ENCODE peak calls at places on chromosome 21, in nine cellular contexts. One of them, this sample, is unnamed.

GRCh38 chr21:24727803-24728425 is 879.4 kb downstream of the MRPL39 start:
- DNase-seq in choroid plexus epithelial cell: no peak
- DNase-seq in retina: no peak
- DNase-seq in stimulated activated CD4-positive, alpha-beta T cell treated with anti-CD3 and anti-CD28 coated beads, Interleukin-12 subunit alpha, Interleukin-12 subunit beta, amount 100 ng/mL, for 4 hours: no peak
- DNase-seq in cardiac muscle cell: no peak
- DNase-seq in occipital lobe: no peak
- DNase-seq in GM03348: no peak
- DNase-seq in lung: no peak
- DNase-seq in endodermal cell: no peak
- DNase-seq in this sample: no peak

GRCh38 chr21:46071082-46071481 is 26.8 kb upstream of the COL6A2 start:
- DNase-seq in choroid plexus epithelial cell: no peak
- DNase-seq in retina: no peak
- DNase-seq in stimulated activated CD4-positive, alpha-beta T cell treated with anti-CD3 and anti-CD28 coated beads, Interleukin-12 subunit alpha, Interleukin-12 subunit beta, amount 100 ng/mL, for 4 hours: no peak
- DNase-seq in cardiac muscle cell: no peak
- DNase-seq in occipital lobe: no peak
- DNase-seq in GM03348: no peak
- DNase-seq in lung: no peak
- DNase-seq in endodermal cell: peak; percentile 22
- DNase-seq in this sample: no peak

GRCh38 chr21:45295576-45296365 is 8.1 kb upstream of the POFUT2 start:
- DNase-seq in choroid plexus epithelial cell: peak; percentile 73
- DNase-seq in retina: no peak
- DNase-seq in stimulated activated CD4-positive, alpha-beta T cell treated with anti-CD3 and anti-CD28 coated beads, Interleukin-12 subunit alpha, Interleukin-12 subunit beta, amount 100 ng/mL, for 4 hours: no peak
- DNase-seq in cardiac muscle cell: no peak
- DNase-seq in occipital lobe: no peak
- DNase-seq in GM03348: peak; percentile 74
- DNase-seq in lung: no peak
- DNase-seq in endodermal cell: peak; percentile 35
- DNase-seq in this sample: no peak

GRCh38 chr21:45558044-45558721 is 15.9 kb upstream of the SLC19A1 start:
- DNase-seq in choroid plexus epithelial cell: no peak
- DNase-seq in retina: no peak
- DNase-seq in stimulated activated CD4-positive, alpha-beta T cell treated with anti-CD3 and anti-CD28 coated beads, Interleukin-12 subunit alpha, Interleukin-12 subunit beta, amount 100 ng/mL, for 4 hours: no peak
- DNase-seq in cardiac muscle cell: no peak
- DNase-seq in occipital lobe: no peak
- DNase-seq in GM03348: no peak
- DNase-seq in lung: no peak
- DNase-seq in endodermal cell: peak; percentile 28
- DNase-seq in this sample: no peak

GRCh38 chr21:31176080-31176551 is 137.8 kb upstream of the KRTAP19-8 start:
- DNase-seq in choroid plexus epithelial cell: no peak
- DNase-seq in retina: no peak
- DNase-seq in stimulated activated CD4-positive, alpha-beta T cell treated with anti-CD3 and anti-CD28 coated beads, Interleukin-12 subunit alpha, Interleukin-12 subunit beta, amount 100 ng/mL, for 4 hours: no peak
- DNase-seq in cardiac muscle cell: no peak
- DNase-seq in occipital lobe: no peak
- DNase-seq in GM03348: no peak
- DNase-seq in lung: no peak
- DNase-seq in endodermal cell: no peak
- DNase-seq in this sample: no peak

GRCh38 chr21:42663200-42663483 is 9.7 kb downstream of the PDE9A start:
- DNase-seq in choroid plexus epithelial cell: no peak
- DNase-seq in retina: no peak
- DNase-seq in stimulated activated CD4-positive, alpha-beta T cell treated with anti-CD3 and anti-CD28 coated beads, Interleukin-12 subunit alpha, Interleukin-12 subunit beta, amount 100 ng/mL, for 4 hours: no peak
- DNase-seq in cardiac muscle cell: no peak
- DNase-seq in occipital lobe: no peak
- DNase-seq in GM03348: no peak
- DNase-seq in lung: no peak
- DNase-seq in endodermal cell: no peak
- DNase-seq in this sample: no peak

GRCh38 chr21:45867671-45868081 is 113.9 kb upstream of the COL6A1 start:
- DNase-seq in choroid plexus epithelial cell: no peak
- DNase-seq in retina: no peak
- DNase-seq in stimulated activated CD4-positive, alpha-beta T cell treated with anti-CD3 and anti-CD28 coated beads, Interleukin-12 subunit alpha, Interleukin-12 subunit beta, amount 100 ng/mL, for 4 hours: no peak
- DNase-seq in cardiac muscle cell: no peak
- DNase-seq in occipital lobe: no peak
- DNase-seq in GM03348: no peak
- DNase-seq in lung: no peak
- DNase-seq in endodermal cell: peak; percentile 40
- DNase-seq in this sample: no peak

GRCh38 chr21:37758997-37759396 is 157.3 kb downstream of the KCNJ6 start:
- DNase-seq in choroid plexus epithelial cell: peak; percentile 77
- DNase-seq in retina: peak; percentile 54
- DNase-seq in stimulated activated CD4-positive, alpha-beta T cell treated with anti-CD3 and anti-CD28 coated beads, Interleukin-12 subunit alpha, Interleukin-12 subunit beta, amount 100 ng/mL, for 4 hours: no peak
- DNase-seq in cardiac muscle cell: peak; percentile 47
- DNase-seq in occipital lobe: no peak
- DNase-seq in GM03348: peak; percentile 83
- DNase-seq in lung: no peak
- DNase-seq in endodermal cell: peak; percentile 92
- DNase-seq in this sample: peak; percentile 43

GRCh38 chr21:41943468-41944250 is 10.2 kb downstream of the C2CD2 start:
- DNase-seq in choroid plexus epithelial cell: no peak
- DNase-seq in retina: no peak
- DNase-seq in stimulated activated CD4-positive, alpha-beta T cell treated with anti-CD3 and anti-CD28 coated beads, Interleukin-12 subunit alpha, Interleukin-12 subunit beta, amount 100 ng/mL, for 4 hours: no peak
- DNase-seq in cardiac muscle cell: no peak
- DNase-seq in occipital lobe: peak; percentile 14
- DNase-seq in GM03348: no peak
- DNase-seq in lung: no peak
- DNase-seq in endodermal cell: no peak
- DNase-seq in this sample: no peak

GRCh38 chr21:43983860-43984420 is 28.2 kb upstream of the TRAPPC10 start:
- DNase-seq in choroid plexus epithelial cell: no peak
- DNase-seq in retina: no peak
- DNase-seq in stimulated activated CD4-positive, alpha-beta T cell treated with anti-CD3 and anti-CD28 coated beads, Interleukin-12 subunit alpha, Interleukin-12 subunit beta, amount 100 ng/mL, for 4 hours: no peak
- DNase-seq in cardiac muscle cell: no peak
- DNase-seq in occipital lobe: peak; percentile 36
- DNase-seq in GM03348: no peak
- DNase-seq in lung: no peak
- DNase-seq in endodermal cell: no peak
- DNase-seq in this sample: no peak

GRCh38 chr21:36806103-36806502 is 107.2 kb downstream of the SIM2 start:
- DNase-seq in choroid plexus epithelial cell: no peak
- DNase-seq in retina: no peak
- DNase-seq in stimulated activated CD4-positive, alpha-beta T cell treated with anti-CD3 and anti-CD28 coated beads, Interleukin-12 subunit alpha, Interleukin-12 subunit beta, amount 100 ng/mL, for 4 hours: no peak
- DNase-seq in cardiac muscle cell: no peak
- DNase-seq in occipital lobe: no peak
- DNase-seq in GM03348: no peak
- DNase-seq in lung: no peak
- DNase-seq in endodermal cell: no peak
- DNase-seq in this sample: no peak

GRCh38 chr21:42542596-42542995 is 28.9 kb downstream of the SLC37A1 start:
- DNase-seq in choroid plexus epithelial cell: no peak
- DNase-seq in retina: no peak
- DNase-seq in stimulated activated CD4-positive, alpha-beta T cell treated with anti-CD3 and anti-CD28 coated beads, Interleukin-12 subunit alpha, Interleukin-12 subunit beta, amount 100 ng/mL, for 4 hours: no peak
- DNase-seq in cardiac muscle cell: no peak
- DNase-seq in occipital lobe: no peak
- DNase-seq in GM03348: no peak
- DNase-seq in lung: no peak
- DNase-seq in endodermal cell: no peak
- DNase-seq in this sample: no peak

GRCh38 chr21:29052224-29052623 is 21.2 kb downstream of the CCT8 start:
- DNase-seq in choroid plexus epithelial cell: no peak
- DNase-seq in retina: no peak
- DNase-seq in stimulated activated CD4-positive, alpha-beta T cell treated with anti-CD3 and anti-CD28 coated beads, Interleukin-12 subunit alpha, Interleukin-12 subunit beta, amount 100 ng/mL, for 4 hours: no peak
- DNase-seq in cardiac muscle cell: no peak
- DNase-seq in occipital lobe: no peak
- DNase-seq in GM03348: no peak
- DNase-seq in lung: no peak
- DNase-seq in endodermal cell: no peak
- DNase-seq in this sample: no peak

GRCh38 chr21:33071878-33072306 is 2.0 kb downstream of the OLIG1 start:
- DNase-seq in choroid plexus epithelial cell: peak; percentile 29
- DNase-seq in retina: peak; percentile 72
- DNase-seq in stimulated activated CD4-positive, alpha-beta T cell treated with anti-CD3 and anti-CD28 coated beads, Interleukin-12 subunit alpha, Interleukin-12 subunit beta, amount 100 ng/mL, for 4 hours: no peak
- DNase-seq in cardiac muscle cell: peak; percentile 31
- DNase-seq in occipital lobe: no peak
- DNase-seq in GM03348: peak; percentile 20
- DNase-seq in lung: no peak
- DNase-seq in endodermal cell: peak; percentile 70
- DNase-seq in this sample: no peak

GRCh38 chr21:37535130-37535529 is 168.6 kb downstream of the DYRK1A start:
- DNase-seq in choroid plexus epithelial cell: no peak
- DNase-seq in retina: no peak
- DNase-seq in stimulated activated CD4-positive, alpha-beta T cell treated with anti-CD3 and anti-CD28 coated beads, Interleukin-12 subunit alpha, Interleukin-12 subunit beta, amount 100 ng/mL, for 4 hours: no peak
- DNase-seq in cardiac muscle cell: no peak
- DNase-seq in occipital lobe: no peak
- DNase-seq in GM03348: no peak
- DNase-seq in lung: no peak
- DNase-seq in endodermal cell: no peak
- DNase-seq in this sample: no peak

GRCh38 chr21:46585191-46585953 is 19.5 kb downstream of the S100B start:
- DNase-seq in choroid plexus epithelial cell: no peak
- DNase-seq in retina: no peak
- DNase-seq in stimulated activated CD4-positive, alpha-beta T cell treated with anti-CD3 and anti-CD28 coated beads, Interleukin-12 subunit alpha, Interleukin-12 subunit beta, amount 100 ng/mL, for 4 hours: no peak
- DNase-seq in cardiac muscle cell: no peak
- DNase-seq in occipital lobe: no peak
- DNase-seq in GM03348: no peak
- DNase-seq in lung: no peak
- DNase-seq in endodermal cell: no peak
- DNase-seq in this sample: peak; percentile 42

GRCh38 chr21:14526199-14526598 is 19.9 kb downstream of the SAMSN1 start:
- DNase-seq in choroid plexus epithelial cell: no peak
- DNase-seq in retina: no peak
- DNase-seq in stimulated activated CD4-positive, alpha-beta T cell treated with anti-CD3 and anti-CD28 coated beads, Interleukin-12 subunit alpha, Interleukin-12 subunit beta, amount 100 ng/mL, for 4 hours: no peak
- DNase-seq in cardiac muscle cell: no peak
- DNase-seq in occipital lobe: no peak
- DNase-seq in GM03348: no peak
- DNase-seq in lung: no peak
- DNase-seq in endodermal cell: no peak
- DNase-seq in this sample: no peak

GRCh38 chr21:16838330-16838729 is 674.5 kb upstream of the CXADR start:
- DNase-seq in choroid plexus epithelial cell: peak; percentile 16
- DNase-seq in retina: no peak
- DNase-seq in stimulated activated CD4-positive, alpha-beta T cell treated with anti-CD3 and anti-CD28 coated beads, Interleukin-12 subunit alpha, Interleukin-12 subunit beta, amount 100 ng/mL, for 4 hours: no peak
- DNase-seq in cardiac muscle cell: peak; percentile 37
- DNase-seq in occipital lobe: no peak
- DNase-seq in GM03348: no peak
- DNase-seq in lung: no peak
- DNase-seq in endodermal cell: no peak
- DNase-seq in this sample: no peak

GRCh38 chr21:14259669-14260458 is 43.9 kb downstream of the RBM11 start:
- DNase-seq in choroid plexus epithelial cell: peak; percentile 81
- DNase-seq in retina: peak; percentile 39
- DNase-seq in stimulated activated CD4-positive, alpha-beta T cell treated with anti-CD3 and anti-CD28 coated beads, Interleukin-12 subunit alpha, Interleukin-12 subunit beta, amount 100 ng/mL, for 4 hours: no peak
- DNase-seq in cardiac muscle cell: peak; percentile 68
- DNase-seq in occipital lobe: no peak
- DNase-seq in GM03348: peak; percentile 60
- DNase-seq in lung: no peak
- DNase-seq in endodermal cell: no peak
- DNase-seq in this sample: peak; percentile 52

GRCh38 chr21:45316871-45317400 is 29.2 kb upstream of the POFUT2 start:
- DNase-seq in choroid plexus epithelial cell: no peak
- DNase-seq in retina: no peak
- DNase-seq in stimulated activated CD4-positive, alpha-beta T cell treated with anti-CD3 and anti-CD28 coated beads, Interleukin-12 subunit alpha, Interleukin-12 subunit beta, amount 100 ng/mL, for 4 hours: no peak
- DNase-seq in cardiac muscle cell: no peak
- DNase-seq in occipital lobe: no peak
- DNase-seq in GM03348: no peak
- DNase-seq in lung: no peak
- DNase-seq in endodermal cell: no peak
- DNase-seq in this sample: no peak

GRCh38 chr21:14383596-14384210 is 757 bp upstream of the HSPA13 start:
- DNase-seq in choroid plexus epithelial cell: no peak
- DNase-seq in retina: no peak
- DNase-seq in stimulated activated CD4-positive, alpha-beta T cell treated with anti-CD3 and anti-CD28 coated beads, Interleukin-12 subunit alpha, Interleukin-12 subunit beta, amount 100 ng/mL, for 4 hours: no peak
- DNase-seq in cardiac muscle cell: no peak
- DNase-seq in occipital lobe: no peak
- DNase-seq in GM03348: peak; percentile 2
- DNase-seq in lung: no peak
- DNase-seq in endodermal cell: no peak
- DNase-seq in this sample: no peak

GRCh38 chr21:26124421-26124833 is 46.1 kb downstream of the APP start:
- DNase-seq in choroid plexus epithelial cell: peak; percentile 86
- DNase-seq in retina: no peak
- DNase-seq in stimulated activated CD4-positive, alpha-beta T cell treated with anti-CD3 and anti-CD28 coated beads, Interleukin-12 subunit alpha, Interleukin-12 subunit beta, amount 100 ng/mL, for 4 hours: no peak
- DNase-seq in cardiac muscle cell: peak; percentile 60
- DNase-seq in occipital lobe: no peak
- DNase-seq in GM03348: peak; percentile 31
- DNase-seq in lung: no peak
- DNase-seq in endodermal cell: no peak
- DNase-seq in this sample: peak; percentile 63

GRCh38 chr21:38839683-38840286 is 34.1 kb downstream of the ETS2 start:
- DNase-seq in choroid plexus epithelial cell: peak; percentile 99
- DNase-seq in retina: no peak
- DNase-seq in stimulated activated CD4-positive, alpha-beta T cell treated with anti-CD3 and anti-CD28 coated beads, Interleukin-12 subunit alpha, Interleukin-12 subunit beta, amount 100 ng/mL, for 4 hours: no peak
- DNase-seq in cardiac muscle cell: peak; percentile 94
- DNase-seq in occipital lobe: no peak
- DNase-seq in GM03348: peak; percentile 67
- DNase-seq in lung: no peak
- DNase-seq in endodermal cell: no peak
- DNase-seq in this sample: no peak

GRCh38 chr21:34974162-34974981 is 74.7 kb downstream of the RUNX1 start:
- DNase-seq in choroid plexus epithelial cell: no peak
- DNase-seq in retina: no peak
- DNase-seq in stimulated activated CD4-positive, alpha-beta T cell treated with anti-CD3 and anti-CD28 coated beads, Interleukin-12 subunit alpha, Interleukin-12 subunit beta, amount 100 ng/mL, for 4 hours: no peak
- DNase-seq in cardiac muscle cell: no peak
- DNase-seq in occipital lobe: no peak
- DNase-seq in GM03348: no peak
- DNase-seq in lung: no peak
- DNase-seq in endodermal cell: no peak
- DNase-seq in this sample: no peak

GRCh38 chr21:45282283-45283018 is 5.2 kb downstream of the POFUT2 start:
- DNase-seq in choroid plexus epithelial cell: no peak
- DNase-seq in retina: no peak
- DNase-seq in stimulated activated CD4-positive, alpha-beta T cell treated with anti-CD3 and anti-CD28 coated beads, Interleukin-12 subunit alpha, Interleukin-12 subunit beta, amount 100 ng/mL, for 4 hours: no peak
- DNase-seq in cardiac muscle cell: no peak
- DNase-seq in occipital lobe: no peak
- DNase-seq in GM03348: no peak
- DNase-seq in lung: no peak
- DNase-seq in endodermal cell: no peak
- DNase-seq in this sample: no peak

GRCh38 chr21:25897383-25897782 is 162.6 kb downstream of the GABPA start:
- DNase-seq in choroid plexus epithelial cell: no peak
- DNase-seq in retina: no peak
- DNase-seq in stimulated activated CD4-positive, alpha-beta T cell treated with anti-CD3 and anti-CD28 coated beads, Interleukin-12 subunit alpha, Interleukin-12 subunit beta, amount 100 ng/mL, for 4 hours: no peak
- DNase-seq in cardiac muscle cell: no peak
- DNase-seq in occipital lobe: no peak
- DNase-seq in GM03348: no peak
- DNase-seq in lung: no peak
- DNase-seq in endodermal cell: no peak
- DNase-seq in this sample: no peak

GRCh38 chr21:46187251-46187650 is 3.0 kb upstream of the SPATC1L start:
- DNase-seq in choroid plexus epithelial cell: no peak
- DNase-seq in retina: no peak
- DNase-seq in stimulated activated CD4-positive, alpha-beta T cell treated with anti-CD3 and anti-CD28 coated beads, Interleukin-12 subunit alpha, Interleukin-12 subunit beta, amount 100 ng/mL, for 4 hours: no peak
- DNase-seq in cardiac muscle cell: no peak
- DNase-seq in occipital lobe: no peak
- DNase-seq in GM03348: no peak
- DNase-seq in lung: no peak
- DNase-seq in endodermal cell: no peak
- DNase-seq in this sample: no peak

GRCh38 chr21:35833991-35834390 is 226.3 kb downstream of the SETD4 start:
- DNase-seq in choroid plexus epithelial cell: no peak
- DNase-seq in retina: no peak
- DNase-seq in stimulated activated CD4-positive, alpha-beta T cell treated with anti-CD3 and anti-CD28 coated beads, Interleukin-12 subunit alpha, Interleukin-12 subunit beta, amount 100 ng/mL, for 4 hours: no peak
- DNase-seq in cardiac muscle cell: peak; percentile 33
- DNase-seq in occipital lobe: no peak
- DNase-seq in GM03348: no peak
- DNase-seq in lung: no peak
- DNase-seq in endodermal cell: peak; percentile 13
- DNase-seq in this sample: no peak

GRCh38 chr21:45364464-45365185 is 40.3 kb upstream of the COL18A1 start:
- DNase-seq in choroid plexus epithelial cell: peak; percentile 61
- DNase-seq in retina: no peak
- DNase-seq in stimulated activated CD4-positive, alpha-beta T cell treated with anti-CD3 and anti-CD28 coated beads, Interleukin-12 subunit alpha, Interleukin-12 subunit beta, amount 100 ng/mL, for 4 hours: no peak
- DNase-seq in cardiac muscle cell: peak; percentile 89
- DNase-seq in occipital lobe: no peak
- DNase-seq in GM03348: peak; percentile 73
- DNase-seq in lung: no peak
- DNase-seq in endodermal cell: peak; percentile 69
- DNase-seq in this sample: no peak

GRCh38 chr21:36549470-36549869 is 69.5 kb upstream of the CLDN14 start:
- DNase-seq in choroid plexus epithelial cell: no peak
- DNase-seq in retina: no peak
- DNase-seq in stimulated activated CD4-positive, alpha-beta T cell treated with anti-CD3 and anti-CD28 coated beads, Interleukin-12 subunit alpha, Interleukin-12 subunit beta, amount 100 ng/mL, for 4 hours: no peak
- DNase-seq in cardiac muscle cell: no peak
- DNase-seq in occipital lobe: no peak
- DNase-seq in GM03348: no peak
- DNase-seq in lung: no peak
- DNase-seq in endodermal cell: no peak
- DNase-seq in this sample: no peak

GRCh38 chr21:35585155-35585554 is 475.2 kb downstream of the SETD4 start:
- DNase-seq in choroid plexus epithelial cell: no peak
- DNase-seq in retina: no peak
- DNase-seq in stimulated activated CD4-positive, alpha-beta T cell treated with anti-CD3 and anti-CD28 coated beads, Interleukin-12 subunit alpha, Interleukin-12 subunit beta, amount 100 ng/mL, for 4 hours: no peak
- DNase-seq in cardiac muscle cell: no peak
- DNase-seq in occipital lobe: no peak
- DNase-seq in GM03348: no peak
- DNase-seq in lung: no peak
- DNase-seq in endodermal cell: no peak
- DNase-seq in this sample: no peak